ENCODE peak calls at places on chromosomes 12 and 14, in nine cellular contexts. Z is IMR-90; D is effector memory CD4-positive, alpha-beta T cell; K is foreskin keratinocyte; I is ovary; H is upper lobe of right lung; R is tibial nerve; X is heart left ventricle; N is left ventricle myocardium inferior. B is an unnamed sample.

GRCh38 chr14:61322011-61322798 is 826 bp downstream of the PRKCH start:
- DNase-seq in R (no peak), D (no peak), X (peak; percentile 55), I (peak; percentile 45), H (peak; percentile 88), N (peak; percentile 55), K (no peak), Z (no peak), B (no peak)

GRCh38 chr14:95156153-95156764 is 1.1 kb downstream of the DICER1 start:
- DNase-seq in H (no peak), N (no peak), D (no peak), R (no peak), K (no peak), X (no peak), I (no peak), Z (peak; percentile 25), B (no peak)

GRCh38 chr14:94177806-94178205 is 3.7 kb downstream of the PPP4R4 start:
- DNase-seq in D (no peak), X (no peak), H (no peak), N (no peak), K (peak; percentile 58), Z (no peak), I (no peak), R (no peak), B (no peak)

GRCh38 chr12:3259976-3260375 is 182.8 kb downstream of the TSPAN9 start:
- DNase-seq in N (no peak), K (no peak), D (no peak), R (no peak), I (no peak), X (no peak), H (no peak), Z (no peak), B (no peak)

GRCh38 chr12:121908702-121909101 is 9.7 kb upstream of the CFAP251 start:
- DNase-seq in N (no peak), H (no peak), X (no peak), R (no peak), K (no peak), D (no peak), I (no peak), Z (no peak), B (no peak)

GRCh38 chr14:95296595-95297365 is 22.9 kb downstream of the CLMN start:
- DNase-seq in R (no peak), N (no peak), K (no peak), I (no peak), X (no peak), D (no peak), Z (no peak), H (no peak), B (no peak)

GRCh38 chr12:83317641-83318040 is 630.9 kb downstream of the TMTC2 start:
- DNase-seq in N (no peak), Z (no peak), R (no peak), K (no peak), I (no peak), X (no peak), D (no peak), H (no peak), B (no peak)

GRCh38 chr12:125873031-125873430 is 807.8 kb downstream of the AACS start:
- DNase-seq in D (no peak), N (no peak), K (no peak), X (no peak), Z (no peak), H (no peak), I (no peak), R (no peak), B (no peak)

GRCh38 chr12:591571-592505 is 71.4 kb downstream of the NINJ2 start:
- DNase-seq in H (no peak), N (peak; percentile 91), I (no peak), K (no peak), X (peak; percentile 96), R (no peak), D (no peak), Z (no peak), B (no peak)

GRCh38 chr12:30989754-30990153 is 63.2 kb downstream of the TSPAN11 start:
- DNase-seq in I (no peak), X (peak; percentile 44), K (no peak), H (no peak), D (no peak), R (no peak), Z (no peak), N (peak; percentile 59), B (no peak)

GRCh38 chr14:89369656-89370055 is 47.4 kb downstream of the FOXN3 start:
- DNase-seq in D (no peak), R (no peak), H (no peak), Z (no peak), N (no peak), X (no peak), I (no peak), K (no peak), B (no peak)

GRCh38 chr12:95637471-95638155 is 86.3 kb upstream of the USP44 start:
- DNase-seq in R (no peak), X (no peak), I (no peak), H (no peak), D (no peak), K (peak; percentile 28), Z (peak; percentile 100), N (no peak), B (peak; percentile 73)

GRCh38 chr14:102213984-102214658 is 74.4 kb downstream of the WDR20 start:
- DNase-seq in I (no peak), N (no peak), H (peak; percentile 57), R (no peak), Z (no peak), K (no peak), D (no peak), X (peak; percentile 21), B (no peak)

GRCh38 chr12:81570234-81570633 is 188.9 kb downstream of the PPFIA2 start:
- DNase-seq in Z (no peak), X (no peak), H (no peak), R (no peak), K (no peak), D (no peak), I (no peak), N (no peak), B (no peak)

GRCh38 chr12:98580695-98581094 is 12.8 kb upstream of the SLC25A3 start:
- DNase-seq in D (no peak), X (no peak), Z (no peak), K (no peak), I (no peak), H (no peak), N (no peak), R (no peak), B (no peak)

GRCh38 chr12:3107954-3108353 is 30.8 kb downstream of the TSPAN9 start:
- DNase-seq in R (no peak), Z (no peak), H (no peak), K (no peak), N (no peak), D (no peak), I (no peak), X (no peak), B (no peak)

GRCh38 chr14:81366259-81366658 is 33.9 kb downstream of the STON2 start:
- DNase-seq in I (no peak), D (no peak), R (no peak), H (no peak), K (no peak), N (no peak), Z (no peak), X (no peak), B (no peak)

GRCh38 chr14:72513994-72514659 is 379.8 kb downstream of the DPF3 start:
- DNase-seq in N (no peak), I (no peak), D (no peak), R (no peak), K (no peak), Z (peak; percentile 73), H (no peak), X (no peak), B (peak; percentile 41)

GRCh38 chr14:35296505-35296904 is 4.3 kb downstream of the PSMA6 start:
- DNase-seq in H (no peak), R (no peak), I (no peak), X (no peak), K (no peak), D (no peak), Z (no peak), N (no peak), B (no peak)

GRCh38 chr14:35297677-35298076 is 5.5 kb downstream of the PSMA6 start:
- DNase-seq in K (no peak), X (no peak), N (no peak), H (no peak), D (no peak), R (no peak), Z (no peak), I (no peak), B (no peak)

GRCh38 chr14:35292051-35292769 is at the start of gene PSMA6:
- DNase-seq in Z (peak; percentile 99), R (peak; percentile 96), K (peak; percentile 95), H (peak; percentile 100), N (peak; percentile 98), I (peak; percentile 99), X (peak; percentile 99), D (peak; percentile 99), B (peak; percentile 98)

GRCh38 chr14:35292770-35293561 is 784 bp downstream of the PSMA6 start:
- DNase-seq in Z (peak; percentile 4), K (no peak), I (no peak), N (no peak), X (no peak), H (no peak), R (no peak), D (no peak), B (no peak)

DNA sequence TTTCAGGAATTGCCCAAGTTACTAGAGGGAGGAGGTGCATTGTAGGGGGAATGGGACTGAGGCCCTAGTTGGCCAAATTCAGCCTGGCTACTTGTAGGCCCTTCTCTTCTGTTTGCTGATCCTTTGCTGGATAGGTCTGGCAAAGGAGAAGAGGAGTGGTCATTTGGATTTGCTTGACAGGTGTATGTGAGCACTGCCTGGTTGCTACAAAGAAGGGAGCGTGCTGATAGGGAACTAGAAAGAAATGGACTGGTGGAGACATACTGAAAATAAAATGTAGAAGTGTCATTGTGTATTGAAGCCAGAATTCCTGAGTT is 3.6 kb downstream of the PSMA6 start:
- DNase-seq in N (no peak), K (no peak), H (no peak), Z (no peak), R (no peak), X (no peak), D (no peak), I (no peak), B (no peak)
- H3K4me1 ChIP-seq in N (peaks cover 90% of the 10 kb centered on the region), K (peaks cover 6% of the 10 kb centered on the region), H (peaks cover 59% of the 10 kb centered on the region), Z (peaks cover 7% of the 10 kb centered on the region), R (peaks cover 39% of the 10 kb centered on the region), X (peaks cover 61% of the 10 kb centered on the region), D (peaks cover 34% of the 10 kb centered on the region), I (peaks cover 5% of the 10 kb centered on the region), B (peaks cover 14% of the 10 kb centered on the region)

GRCh38 chr14:74569387-74569786 is 42.6 kb downstream of the LTBP2 start:
- DNase-seq in N (no peak), R (no peak), D (no peak), K (no peak), H (no peak), Z (no peak), I (peak; percentile 36), X (peak; percentile 21), B (no peak)
- H3K4me1 ChIP-seq in N (peaks cover 64% of the 10 kb centered on the region), R (peaks cover 53% of the 10 kb centered on the region), D (peaks cover 18% of the 10 kb centered on the region), K (peaks cover 84% of the 10 kb centered on the region), H (peaks cover 60% of the 10 kb centered on the region), Z (peaks cover 52% of the 10 kb centered on the region), I (peaks cover 27% of the 10 kb centered on the region), X (peaks cover 40% of the 10 kb centered on the region), B (peaks cover 47% of the 10 kb centered on the region)

GRCh38 chr14:23074906-23075305 is 17.6 kb upstream of the CDH24 start:
- DNase-seq in H (no peak), D (no peak), I (no peak), R (no peak), Z (no peak), X (no peak), N (no peak), K (no peak), B (no peak)
- H3K4me1 ChIP-seq in H (peaks cover 43% of the 10 kb centered on the region), D (peaks cover 14% of the 10 kb centered on the region), I (peaks cover 9% of the 10 kb centered on the region), R (peaks cover 19% of the 10 kb centered on the region), Z (peaks cover 17% of the 10 kb centered on the region), X (peaks cover 37% of the 10 kb centered on the region), N (peaks cover 63% of the 10 kb centered on the region), K (peaks cover 13% of the 10 kb centered on the region), B (peaks cover 37% of the 10 kb centered on the region)

GRCh38 chr12:124380793-124381453 is 86.0 kb downstream of the RFLNA start:
- DNase-seq in D (no peak), X (no peak), I (no peak), N (no peak), R (no peak), K (no peak), Z (no peak), H (no peak), B (no peak)
- H3K4me1 ChIP-seq in D (no peaks in the 10 kb centered on the region), X (peaks cover 78% of the 10 kb centered on the region), I (peaks cover 18% of the 10 kb centered on the region), N (peaks cover 81% of the 10 kb centered on the region), R (peaks cover 41% of the 10 kb centered on the region), K (peaks cover 29% of the 10 kb centered on the region), Z (peaks cover 49% of the 10 kb centered on the region), H (peaks cover 50% of the 10 kb centered on the region), B (peaks cover 73% of the 10 kb centered on the region)